ENCODE peak calls at places on chromosomes 1 and 21, in seven cellular contexts. T, X, W, I, E, P and U are unnamed samples.
A peak's percentile ranks its signal among the peaks of the same experiment; 100 is the strongest.

GRCh38 chr1:24925082-24925779 is 4.8 kb downstream of the RUNX3 start:
- DNase-seq in W (no peak), I (no peak), E (no peak), P (no peak), T (no peak), X (no peak), U (peak; percentile 68)

GRCh38 chr21:29318354-29318753 is 19.6 kb downstream of the BACH1 start:
- DNase-seq in T (peak; percentile 52), E (no peak), I (no peak), P (no peak), X (no peak), W (no peak), U (no peak)

GRCh38 chr1:119982006-119982405 is 85.7 kb upstream of the ADAM30 start:
- DNase-seq in P (no peak), T (peak; percentile 68), E (no peak), X (no peak), W (no peak), I (no peak), U (no peak)

GRCh38 chr1:38430949-38431348 is 384.4 kb upstream of the POU3F1 start:
- DNase-seq in P (no peak), T (no peak), E (no peak), W (no peak), I (no peak), X (no peak), U (no peak)

GRCh38 chr21:39159342-39160063 is 23.7 kb downstream of the PSMG1 start:
- DNase-seq in E (no peak), I (no peak), T (peak; percentile 59), W (no peak), X (no peak), P (no peak), U (no peak)

GRCh38 chr1:70140343-70140742 is 65.0 kb downstream of the LRRC40 start:
- DNase-seq in W (no peak), I (no peak), E (no peak), P (no peak), X (no peak), T (peak; percentile 78), U (no peak)

GRCh38 chr1:203215573-203215972 is 13.9 kb downstream of the CHIT1 start:
- DNase-seq in I (no peak), W (no peak), X (no peak), E (no peak), T (no peak), P (no peak), U (no peak)

GRCh38 chr1:1462318-1462966 is 9.1 kb upstream of the ATAD3B start:
- DNase-seq in P (no peak), I (no peak), W (peak; percentile 30), T (no peak), X (no peak), E (peak; percentile 51), U (peak; percentile 36)

GRCh38 chr1:184210048-184210447 is 158.5 kb downstream of the TSEN15 start:
- DNase-seq in X (no peak), I (no peak), E (no peak), W (no peak), P (no peak), T (peak; percentile 42), U (no peak)

GRCh38 chr1:118949317-118949716 is 38.8 kb downstream of the TBX15 start:
- DNase-seq in T (no peak), I (no peak), X (no peak), E (no peak), P (no peak), W (no peak), U (no peak)

GRCh38 chr21:46068516-46069079 is 29.3 kb upstream of the COL6A2 start:
- DNase-seq in T (no peak), I (no peak), E (no peak), P (no peak), W (no peak), X (no peak), U (no peak)

GRCh38 chr1:226314055-226314454 is 5.1 kb upstream of the LIN9 start:
- DNase-seq in E (no peak), I (no peak), T (no peak), W (no peak), P (no peak), X (no peak), U (no peak)

GRCh38 chr21:37546949-37547614 is 180.5 kb downstream of the DYRK1A start:
- DNase-seq in E (no peak), P (no peak), T (no peak), I (no peak), X (no peak), W (no peak), U (no peak)

GRCh38 chr1:2583871-2584341 is 2.7 kb upstream of the PRXL2B start:
- DNase-seq in E (no peak), W (no peak), T (peak; percentile 11), P (no peak), X (no peak), I (peak; percentile 20), U (no peak)

GRCh38 chr1:56160916-56161315 is 418.4 kb downstream of the PLPP3 start:
- DNase-seq in W (no peak), P (no peak), E (no peak), I (no peak), T (no peak), X (no peak), U (no peak)

GRCh38 chr1:167510244-167510643 is 8.1 kb downstream of the CD247 start:
- DNase-seq in I (no peak), W (no peak), T (no peak), E (no peak), X (no peak), P (no peak), U (no peak)

GRCh38 chr1:63828322-63829044 is 54.7 kb downstream of the ROR1 start:
- DNase-seq in T (no peak), E (no peak), I (no peak), X (no peak), P (no peak), W (no peak), U (no peak)

GRCh38 chr21:38258803-38259485 is 2.2 kb downstream of the KCNJ15 start:
- DNase-seq in I (peak; percentile 87), X (no peak), E (no peak), P (no peak), T (peak; percentile 98), W (no peak), U (no peak)

GRCh38 chr1:183058835-183059234 is 35.6 kb downstream of the LAMC1 start:
- DNase-seq in T (peak; percentile 42), W (no peak), P (no peak), I (no peak), X (no peak), E (no peak), U (no peak)

GRCh38 chr1:47181955-47182680 is 7.7 kb downstream of the PDZK1IP1 start:
- DNase-seq in W (peak; percentile 79), E (no peak), I (peak; percentile 44), P (no peak), T (peak; percentile 33), X (no peak), U (no peak)

GRCh38 chr1:11990303-11991032 is 10.2 kb downstream of the MFN2 start:
- DNase-seq in W (no peak), X (no peak), E (peak; percentile 67), T (peak; percentile 58), I (no peak), P (no peak), U (no peak)

GRCh38 chr1:2317230-2318065 is 73.9 kb downstream of the MORN1 start:
- DNase-seq in E (peak; percentile 28), I (no peak), W (no peak), X (no peak), P (no peak), T (no peak), U (no peak)

DNA sequence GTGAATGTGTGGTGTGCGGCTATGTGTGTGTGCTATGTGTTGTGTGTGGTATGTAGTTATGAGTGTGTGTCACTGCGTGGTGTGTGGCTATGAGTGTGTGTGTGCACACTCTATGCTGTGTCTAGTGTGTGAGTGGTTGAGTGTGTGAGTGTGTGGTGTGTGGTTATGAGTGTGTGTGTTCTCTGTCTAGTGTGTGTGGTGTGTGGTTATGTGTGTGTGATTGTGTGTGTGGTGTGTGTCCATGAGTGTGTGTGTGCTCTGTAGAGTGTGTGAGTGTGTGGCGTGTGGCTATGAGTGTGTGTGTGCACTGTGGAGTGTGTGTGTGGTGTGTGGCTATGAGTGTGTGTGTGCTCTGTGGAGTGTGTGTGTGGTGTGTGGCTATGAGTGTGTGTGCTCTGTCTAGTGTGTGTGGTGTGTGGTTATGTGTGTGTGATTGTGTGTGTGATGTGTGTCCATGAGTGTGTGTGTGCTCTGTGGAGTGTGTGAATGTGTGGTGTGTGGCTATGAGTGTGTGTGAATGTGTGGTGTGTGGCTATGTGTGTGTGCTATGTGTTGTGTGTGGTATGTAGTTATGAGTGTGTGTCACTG is 2.3 kb upstream of the FCMR start:
- DNase-seq in P (no peak), E (no peak), W (no peak), X (no peak), T (no peak), I (no peak), U (no peak)
- H3K4me1 ChIP-seq in P (no peaks in the 10 kb centered on the region), E (peaks cover 35% of the 10 kb centered on the region), W (peaks cover 29% of the 10 kb centered on the region), X (no peaks in the 10 kb centered on the region), T (no peaks in the 10 kb centered on the region), I (peaks cover 10% of the 10 kb centered on the region), U (peaks cover 44% of the 10 kb centered on the region)

DNA sequence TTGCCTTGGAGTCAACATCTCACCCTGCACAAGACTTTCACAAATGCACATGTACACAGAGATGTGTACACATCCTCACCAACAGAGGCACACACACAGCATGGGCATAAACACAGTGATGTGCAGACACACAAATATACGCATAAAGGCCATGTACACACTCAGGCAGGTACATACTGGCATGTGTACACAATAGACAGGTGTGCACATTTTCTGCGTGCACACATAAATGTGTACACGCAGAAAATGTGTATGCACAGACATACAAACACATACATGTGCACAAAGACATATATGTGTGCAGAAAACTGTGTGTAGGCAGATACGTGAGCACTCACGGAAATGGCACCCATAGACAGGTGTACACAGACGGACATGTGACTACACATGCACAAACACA is 85.3 kb upstream of the ZBTB40 start:
- DNase-seq in T (no peak), W (no peak), X (no peak), P (no peak), I (no peak), E (no peak), U (no peak)
- TF ChIP-seq CEBPB in T (no peak), W (no peak), X (no peak), P (no peak), I (no peak), E (no peak), U (no peak)

DNA sequence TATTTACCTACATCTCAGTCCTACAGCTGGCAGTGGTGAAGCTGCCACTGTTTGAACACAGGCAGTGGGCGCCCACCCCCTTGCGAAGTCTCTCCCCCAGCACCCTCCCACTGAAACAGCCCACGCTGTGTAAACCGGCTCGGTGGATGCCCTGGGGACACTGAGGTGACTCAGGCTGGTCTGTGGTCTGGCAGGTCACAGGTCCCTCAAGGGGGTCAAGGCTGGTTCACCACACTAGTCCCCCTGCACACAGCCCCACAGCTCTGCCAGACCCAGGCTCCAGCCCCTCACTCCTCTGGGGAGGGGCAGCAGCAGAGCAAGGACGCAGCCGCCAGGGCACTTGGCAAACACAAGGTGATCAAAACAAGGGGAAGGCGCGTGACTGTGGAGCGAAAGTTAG is 7.6 kb downstream of the CHD5 start:
- DNase-seq in X (no peak), T (no peak), E (peak; percentile 36), P (no peak), W (no peak), I (no peak), U (no peak)
- H3K4me1 ChIP-seq in X (no peaks in the 10 kb centered on the region), T (no peaks in the 10 kb centered on the region), E (peaks cover 15% of the 10 kb centered on the region), P (no peaks in the 10 kb centered on the region), W (no peaks in the 10 kb centered on the region), I (no peaks in the 10 kb centered on the region), U (no peaks in the 10 kb centered on the region)

DNA sequence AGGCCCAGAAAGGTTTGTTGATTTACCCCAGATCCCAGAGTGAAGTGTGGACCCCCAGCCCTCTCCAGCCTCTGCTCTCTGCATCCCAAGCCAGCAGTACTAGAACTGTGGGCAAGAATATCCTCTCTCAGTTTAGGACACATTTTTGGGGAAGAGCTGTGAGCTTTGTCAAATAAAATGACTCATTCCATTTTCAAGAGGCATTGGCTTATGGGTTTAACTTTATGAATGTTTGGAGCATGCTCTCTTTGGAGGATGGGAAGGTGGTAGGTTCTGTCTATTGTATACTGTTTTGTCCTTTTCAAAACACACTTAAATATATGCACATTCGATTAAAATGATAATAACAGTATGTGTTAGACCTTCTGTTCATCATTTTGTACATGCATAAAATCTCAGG is 70.6 kb upstream of the CNTN2 start:
- DNase-seq in X (no peak), I (no peak), P (no peak), W (no peak), T (no peak), E (no peak), U (no peak)
- TF ChIP-seq CEBPB in X (no peak), I (no peak), P (no peak), W (no peak), T (no peak), E (no peak), U (no peak)